ENCODE peak calls at places on chromosomes 5 and 9, in ten cellular contexts. O, G, D, U, P, F, C, T, E and V are unnamed samples.

GRCh38 chr5:16417392-16418074 is 48.1 kb downstream of the ZNF622 start:
- DNase-seq in O (no peak), G (no peak), D (no peak), U (no peak), P (no peak), F (no peak), C (no peak), T (no peak), E (no peak), V (no peak)

GRCh38 chr9:5892456-5893133 is 1.9 kb downstream of the MLANA start:
- DNase-seq in O (no peak), G (no peak), D (no peak), U (no peak), P (no peak), F (no peak), C (no peak), T (no peak), E (no peak), V (no peak)

GRCh38 chr9:95286151-95286550 is 31.4 kb downstream of the FANCC start:
- DNase-seq in O (no peak), G (no peak), D (no peak), U (no peak), P (no peak), F (no peak), C (no peak), T (peak; percentile 41), E (no peak), V (no peak)

GRCh38 chr5:172303090-172303995 is 19.8 kb upstream of the UBTD2 start:
- DNase-seq in O (no peak), G (peak; percentile 48), D (no peak), U (no peak), P (peak; percentile 13), F (no peak), C (no peak), T (peak; percentile 15), E (no peak), V (no peak)

GRCh38 chr5:83564069-83564749 is 92.7 kb downstream of the VCAN start:
- DNase-seq in O (no peak), G (peak; percentile 62), D (no peak), U (no peak), P (no peak), F (no peak), C (no peak), T (no peak), E (no peak), V (no peak)

GRCh38 chr5:141513021-141513626 is 24.2 kb downstream of the PCDHGC5 start:
- DNase-seq in O (peak; percentile 51), G (peak; percentile 55), D (peak; percentile 57), U (peak; percentile 51), P (peak; percentile 67), F (peak; percentile 69), C (peak; percentile 44), T (peak; percentile 60), E (no peak), V (peak; percentile 59)

GRCh38 chr9:87592554-87593394 is 95.1 kb downstream of the DAPK1 start:
- DNase-seq in O (no peak), G (peak; percentile 63), D (no peak), U (no peak), P (no peak), F (no peak), C (peak; percentile 61), T (peak; percentile 69), E (peak; percentile 62), V (no peak)

GRCh38 chr5:132011561-132012384 is at the start of gene ACSL6:
- DNase-seq in O (peak; percentile 57), G (no peak), D (peak; percentile 17), U (peak; percentile 29), P (peak; percentile 55), F (no peak), C (peak; percentile 43), T (no peak), E (no peak), V (peak; percentile 44)

GRCh38 chr5:68169898-68170297 is 45.7 kb upstream of the PIK3R1 start:
- DNase-seq in O (no peak), G (no peak), D (no peak), U (no peak), P (no peak), F (no peak), C (no peak), T (no peak), E (peak; percentile 39), V (no peak)

GRCh38 chr5:132750471-132751230 is 3.4 kb downstream of the CCNI2 start:
- DNase-seq in O (no peak), G (no peak), D (no peak), U (no peak), P (no peak), F (no peak), C (no peak), T (no peak), E (no peak), V (no peak)

GRCh38 chr5:153905214-153905613 is 133.5 kb downstream of the FAM114A2 start:
- DNase-seq in O (no peak), G (no peak), D (no peak), U (no peak), P (no peak), F (no peak), C (no peak), T (no peak), E (no peak), V (no peak)
- TF ChIP-seq CTCF in O (no peak), G (no peak), D (no peak), U (no peak), P (no peak), F (no peak), C (no peak), T (no peak), E (no peak), V (no peak)

DNA sequence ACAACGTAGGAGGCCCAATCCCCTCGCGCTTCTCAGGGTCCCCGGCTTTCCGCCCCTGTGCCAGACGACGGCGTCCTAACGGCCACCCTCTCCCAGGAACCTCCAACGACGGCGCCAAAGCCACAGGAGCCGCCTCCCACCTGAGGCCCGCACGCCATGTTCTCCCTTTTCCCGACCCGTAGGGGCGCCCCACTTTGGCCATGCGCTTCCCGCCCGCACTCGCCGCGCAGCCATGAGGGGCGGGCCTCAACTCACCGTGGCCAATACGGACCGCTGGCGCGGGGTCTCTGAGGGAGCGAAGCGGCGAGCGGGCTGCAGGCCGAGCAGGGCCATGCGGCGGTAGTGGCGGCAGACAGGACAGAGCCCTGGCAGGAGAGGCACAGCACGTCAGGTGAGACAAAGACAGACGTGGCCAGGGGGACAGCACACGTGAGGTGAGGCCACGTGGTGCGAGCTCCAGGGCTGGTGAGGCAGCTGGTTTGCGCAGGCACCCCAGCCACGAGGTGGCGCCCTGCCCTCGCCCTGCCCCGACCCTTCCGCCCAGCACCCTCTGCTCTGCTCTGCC is 1005.5 kb upstream of the PTPRD start:
- DNase-seq in O (peak; percentile 28), G (no peak), D (no peak), U (no peak), P (no peak), F (peak; percentile 2), C (peak; percentile 10), T (no peak), E (no peak), V (no peak)
- TF ChIP-seq CTCF in O (no peak), G (no peak), D (no peak), U (no peak), P (no peak), F (no peak), C (no peak), T (no peak), E (no peak), V (no peak)

DNA sequence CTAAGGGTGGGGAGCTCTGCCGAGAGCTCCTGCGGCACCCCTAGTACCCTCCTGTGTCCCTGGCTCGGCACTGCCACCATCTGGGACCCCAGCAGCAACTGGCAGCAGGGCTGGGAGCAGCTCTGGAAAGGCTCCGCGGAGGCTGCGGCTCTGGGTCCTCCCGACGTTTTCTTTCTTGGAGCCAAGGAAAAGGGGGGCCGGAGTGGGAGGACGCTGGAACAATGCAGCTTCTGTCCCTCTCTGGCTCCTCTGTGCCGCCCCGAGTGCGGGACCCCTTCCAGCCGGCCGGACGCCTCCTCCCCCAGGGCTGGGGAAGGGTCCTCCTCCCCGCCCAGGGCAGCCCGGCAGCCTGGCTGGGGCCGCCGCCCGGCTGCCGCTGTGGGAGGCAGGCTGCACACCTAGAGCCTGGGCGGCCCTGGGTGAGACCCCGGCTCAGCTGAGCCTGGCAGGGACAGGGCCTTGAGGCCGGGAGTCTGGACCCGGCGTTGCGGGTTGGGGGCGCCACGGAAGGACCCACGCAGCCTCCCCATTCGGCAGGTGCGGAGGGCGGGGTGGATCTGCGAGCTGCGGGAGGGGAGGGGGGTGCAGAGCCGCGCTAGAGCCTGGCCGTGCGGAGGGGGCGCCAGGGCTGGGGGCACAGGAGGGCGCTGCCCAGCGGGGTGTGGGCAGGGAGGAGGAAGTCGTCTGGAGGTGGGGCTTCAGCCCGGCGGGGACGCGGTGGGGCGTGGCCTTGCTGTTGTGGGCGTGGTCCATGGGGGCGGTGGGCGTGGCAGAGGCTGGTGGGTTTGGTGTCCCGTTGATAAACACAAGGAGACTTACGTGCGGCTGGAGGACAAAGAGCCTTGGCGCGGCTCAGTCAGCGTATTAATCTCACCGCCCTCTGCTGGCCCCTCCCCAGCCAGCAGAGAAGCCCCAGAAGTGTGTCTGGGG is 15.1 kb downstream of the GPSM1 start:
- DNase-seq in O (peak; percentile 92), G (peak; percentile 43), D (peak; percentile 58), U (peak; percentile 88), P (peak; percentile 96), F (peak; percentile 81), C (peak; percentile 73), T (peak; percentile 48), E (peak; percentile 87), V (peak; percentile 81)
- TF ChIP-seq CTCF in O (no peak), G (no peak), D (no peak), U (no peak), P (no peak), F (no peak), C (no peak), T (no peak), E (no peak), V (no peak)

GRCh38 chr9:121640486-121641227 is 10.8 kb upstream of the DAB2IP start:
- DNase-seq in O (no peak), G (no peak), D (no peak), U (peak; percentile 53), P (no peak), F (no peak), C (no peak), T (no peak), E (no peak), V (no peak)

GRCh38 chr9:121639619-121640018 is 11.8 kb upstream of the DAB2IP start:
- DNase-seq in O (no peak), G (no peak), D (no peak), U (no peak), P (no peak), F (no peak), C (no peak), T (no peak), E (no peak), V (no peak)

GRCh38 chr9:121641228-121641611 is 10.2 kb upstream of the DAB2IP start:
- DNase-seq in O (no peak), G (no peak), D (no peak), U (no peak), P (no peak), F (no peak), C (no peak), T (no peak), E (no peak), V (no peak)

GRCh38 chr9:121638901-121639592 is 12.4 kb upstream of the DAB2IP start:
- DNase-seq in O (no peak), G (no peak), D (no peak), U (no peak), P (no peak), F (no peak), C (no peak), T (no peak), E (no peak), V (no peak)

DNA sequence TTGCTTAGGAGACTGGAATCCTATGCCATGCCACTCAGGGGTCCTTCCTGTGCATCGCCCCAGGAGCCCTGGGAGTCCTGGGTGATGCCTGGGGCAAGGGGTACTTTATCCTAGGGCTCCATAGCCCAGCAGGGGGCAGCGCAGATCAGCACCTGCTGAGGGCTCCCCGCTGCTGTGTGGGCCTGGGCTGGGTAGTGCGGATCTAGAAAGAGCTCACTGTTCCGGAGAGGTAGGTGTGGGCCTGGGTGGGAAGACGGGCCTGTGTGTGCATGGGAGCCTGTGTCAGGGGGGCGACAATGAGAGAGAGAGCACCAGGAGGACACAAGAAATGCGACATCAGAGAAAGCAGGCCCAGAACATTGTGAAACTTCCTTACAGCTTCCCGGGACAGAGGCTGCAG is 11.4 kb upstream of the DAB2IP start:
- DNase-seq in O (peak; percentile 76), G (no peak), D (no peak), U (peak; percentile 93), P (peak; percentile 78), F (no peak), C (peak; percentile 74), T (no peak), E (peak; percentile 65), V (peak; percentile 70)
- TF ChIP-seq CTCF in O (no peak), G (peak; percentile 35), D (no peak), U (peak; percentile 47), P (peak; percentile 60), F (peak; percentile 51), C (peak; percentile 67), T (peak; percentile 23), E (peak; percentile 74), V (peak; percentile 54)